ENCODE peak calls at places on chromosomes 5 and 9, in nine cellular contexts. N is activated T-cell treated with anti-CD3 and anti-CD28 coated beads, Interleukin-2, amount 50 U/mL, for 72 hours; Q is astrocyte of the spinal cord; Y is mucosa of descending colon; T is adipocyte; I is left ventricle myocardium inferior; W is DMS153; E is kidney glomerular epithelial cell; R is cardiac muscle cell. J is an unnamed sample.

GRCh38 chr9:3342159-3342777 is 183.5 kb downstream of the RFX3 start:
- DNase-seq in N (no peak), Q (peak), Y (no peak), T (peak), I (no peak), W (no peak), E (no peak), R (no peak), J (no peak)

GRCh38 chr9:13860926-13861325 is 453.0 kb downstream of the NFIB start:
- DNase-seq in N (no peak), Q (no peak), Y (no peak), T (no peak), I (no peak), W (no peak), E (no peak), R (no peak), J (no peak)

GRCh38 chr5:38692780-38693507 is 136.5 kb upstream of the LIFR start:
- DNase-seq in N (no peak), Q (no peak), Y (peak), T (no peak), I (no peak), W (no peak), E (no peak), R (no peak), J (no peak)

GRCh38 chr5:58240286-58240685 is 219.6 kb downstream of the PLK2 start:
- DNase-seq in N (no peak), Q (peak), Y (no peak), T (peak), I (no peak), W (no peak), E (peak), R (no peak), J (peak)

GRCh38 chr5:87103616-87104287 is 163.9 kb upstream of the RASA1 start:
- DNase-seq in N (no peak), Q (no peak), Y (no peak), T (no peak), I (no peak), W (no peak), E (no peak), R (no peak), J (no peak)

GRCh38 chr5:4802044-4802443 is 338.1 kb upstream of the ADAMTS16 start:
- DNase-seq in N (no peak), Q (peak), Y (no peak), T (no peak), I (no peak), W (no peak), E (peak), R (peak), J (peak)

GRCh38 chr5:66875325-66875724 is 279.1 kb downstream of the MAST4 start:
- DNase-seq in N (no peak), Q (no peak), Y (no peak), T (no peak), I (no peak), W (no peak), E (no peak), R (no peak), J (no peak)

GRCh38 chr9:127548352-127548878 is 63.7 kb upstream of the STXBP1 start:
- DNase-seq in N (no peak), Q (no peak), Y (no peak), T (no peak), I (no peak), W (no peak), E (no peak), R (no peak), J (no peak)

GRCh38 chr5:124997186-124997893 is 250.9 kb upstream of the ZNF608 start:
- DNase-seq in N (no peak), Q (peak), Y (no peak), T (peak), I (no peak), W (no peak), E (peak), R (no peak), J (peak)

GRCh38 chr5:33036128-33036527 is 325.0 kb downstream of the NPR3 start:
- DNase-seq in N (no peak), Q (no peak), Y (peak), T (no peak), I (no peak), W (no peak), E (no peak), R (no peak), J (no peak)

GRCh38 chr5:112159435-112159834 is 259.6 kb downstream of the EPB41L4A start:
- DNase-seq in N (no peak), Q (no peak), Y (peak), T (no peak), I (peak), W (no peak), E (no peak), R (peak), J (no peak)

GRCh38 chr9:114174876-114175771 is 19.8 kb downstream of the COL27A1 start:
- DNase-seq in N (no peak), Q (peak), Y (peak), T (peak), I (no peak), W (no peak), E (no peak), R (no peak), J (no peak)

GRCh38 chr5:180331647-180331950 is 21.5 kb downstream of the GFPT2 start:
- DNase-seq in N (no peak), Q (no peak), Y (no peak), T (peak), I (no peak), W (no peak), E (no peak), R (no peak), J (no peak)

GRCh38 chr5:133106761-133107572 is 55.2 kb downstream of the HSPA4 start:
- DNase-seq in N (no peak), Q (no peak), Y (no peak), T (no peak), I (no peak), W (no peak), E (no peak), R (no peak), J (no peak)

GRCh38 chr5:124707516-124707915 is 38.9 kb downstream of the ZNF608 start:
- DNase-seq in N (no peak), Q (no peak), Y (no peak), T (no peak), I (no peak), W (no peak), E (no peak), R (no peak), J (no peak)

GRCh38 chr5:171673328-171673727 is 112.3 kb upstream of the SMIM23 start:
- DNase-seq in N (no peak), Q (no peak), Y (no peak), T (no peak), I (no peak), W (no peak), E (no peak), R (no peak), J (no peak)

GRCh38 chr5:67050125-67050524 is 146.5 kb downstream of the CD180 start:
- DNase-seq in N (no peak), Q (no peak), Y (peak), T (no peak), I (no peak), W (peak), E (no peak), R (no peak), J (no peak)